ENCODE peak calls at places on chromosomes 16 and 17, in four cellular contexts. Z is stomach, T is kidney epithelial cell, A is cardiac muscle cell. J is an unnamed sample.

GRCh38 chr16:30369091-30369937 is 980 bp downstream of the TBC1D10B start:
- DNase-seq in T (no peak), Z (no peak), A (no peak), J (no peak)

GRCh38 chr16:22335668-22336246 is 38.5 kb downstream of the POLR3E start:
- DNase-seq in A (no peak), Z (no peak), T (no peak), J (no peak)

GRCh38 chr17:29069526-29070041 is 26.6 kb downstream of the PIPOX start:
- DNase-seq in A (peak), Z (no peak), T (no peak), J (no peak)

GRCh38 chr16:84088695-84089395 is 27.9 kb downstream of the MBTPS1 start:
- DNase-seq in A (no peak), Z (peak), T (no peak), J (peak)

GRCh38 chr17:80803451-80804428 is 187.9 kb upstream of the CHMP6 start:
- DNase-seq in Z (no peak), T (no peak), A (no peak), J (no peak)

GRCh38 chr16:88406096-88407041 is 23.6 kb downstream of the ZNF469 start:
- DNase-seq in T (no peak), A (no peak), Z (no peak), J (no peak)

GRCh38 chr17:79658811-79659207 is 48.0 kb upstream of the RBFOX3 start:
- DNase-seq in A (peak), T (no peak), Z (no peak), J (peak)

GRCh38 chr17:55883112-55883511 is 132.3 kb downstream of the PCTP start:
- DNase-seq in T (no peak), Z (no peak), A (no peak), J (peak)

GRCh38 chr16:642189-643049 is 791 bp downstream of the MCRIP2 start:
- DNase-seq in T (no peak), A (peak), Z (peak), J (peak)

GRCh38 chr16:55892821-55893220 is 17.6 kb upstream of the CES5A start:
- DNase-seq in A (no peak), T (no peak), Z (no peak), J (no peak)

GRCh38 chr16:15690296-15690695 is 40.3 kb downstream of the NDE1 start:
- DNase-seq in A (no peak), T (no peak), Z (no peak), J (no peak)

GRCh38 chr17:1810450-1811103 is 19.1 kb downstream of the SMYD4 start:
- DNase-seq in Z (no peak), T (no peak), A (no peak), J (no peak)

GRCh38 chr16:23269248-23270091 is 32.6 kb upstream of the SCNN1B start:
- DNase-seq in T (no peak), A (no peak), Z (no peak), J (no peak)

GRCh38 chr16:13866073-13866472 is 53.9 kb upstream of the ERCC4 start:
- DNase-seq in Z (peak), T (peak), A (peak), J (peak)

GRCh38 chr17:8807070-8807550 is 7.9 kb upstream of the MFSD6L start:
- DNase-seq in T (no peak), A (no peak), Z (no peak), J (no peak)

GRCh38 chr17:55641559-55642160 is 81.0 kb downstream of the TMEM100 start:
- DNase-seq in T (peak), Z (peak), A (peak), J (peak)

GRCh38 chr16:49593423-49594040 is 219.9 kb downstream of the C16orf78 start:
- DNase-seq in A (no peak), T (no peak), Z (peak), J (no peak)

GRCh38 chr16:67880584-67880983 is 4.1 kb upstream of the NRN1L start:
- DNase-seq in Z (no peak), A (no peak), T (no peak), J (no peak)

GRCh38 chr17:48547839-48548686 is 3.2 kb upstream of the HOXB2 start:
- DNase-seq in Z (no peak), T (no peak), A (peak), J (no peak)

GRCh38 chr17:48550313-48551205 is 5.7 kb upstream of the HOXB2 start:
- DNase-seq in A (no peak), T (no peak), Z (no peak), J (no peak)

GRCh38 chr17:48546924-48547838 is 2.3 kb upstream of the HOXB2 start:
- DNase-seq in A (peak), T (no peak), Z (no peak), J (no peak)

GRCh38 chr17:48549909-48550308 is 5.0 kb upstream of the HOXB2 start:
- DNase-seq in A (no peak), Z (no peak), T (no peak), J (no peak)

GRCh38 chr17:48548687-48549621 is 4.0 kb upstream of the HOXB2 start:
- DNase-seq in Z (no peak), A (no peak), T (no peak), J (no peak)
- H3K4me3 ChIP-seq in Z (no peak), A (peak), T (no peak), J (no peak)

DNA sequence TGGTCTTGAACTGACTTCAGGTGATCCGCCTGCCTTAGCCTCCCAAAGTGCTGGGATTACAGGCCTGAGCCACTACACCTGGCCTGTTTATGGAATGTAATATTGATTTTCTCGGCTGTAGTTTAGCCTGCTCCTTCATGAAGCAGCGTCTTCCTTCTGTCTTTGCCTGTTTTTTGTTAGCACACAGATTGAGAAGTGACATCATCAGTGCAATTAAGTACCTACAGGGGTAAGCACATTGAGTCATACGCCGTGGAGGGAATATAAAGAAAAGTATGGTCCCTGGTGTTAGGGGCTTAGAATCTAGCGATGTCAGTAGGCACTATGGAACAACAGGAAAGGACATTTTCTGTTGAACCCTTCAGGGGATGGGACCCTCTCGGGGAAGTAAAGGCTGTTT is 48.7 kb upstream of the SEC14L1 start:
- DNase-seq in Z (no peak), A (no peak), T (no peak), J (no peak)
- H3K4me3 ChIP-seq in Z (no peak), A (no peak), T (no peak), J (no peak)

GRCh38 chr17:48912476-48912875 is 4.3 kb downstream of the UBE2Z start:
- DNase-seq in A (no peak), T (no peak), Z (no peak), J (no peak)

GRCh38 chr17:48908853-48909394 is 717 bp downstream of the UBE2Z start:
- DNase-seq in T (peak), Z (peak), A (peak), J (peak)

GRCh38 chr17:48909796-48910195 is 1.6 kb downstream of the UBE2Z start:
- DNase-seq in T (no peak), Z (no peak), A (no peak), J (no peak)

GRCh38 chr17:48908047-48908843 is at the start of gene UBE2Z:
- DNase-seq in A (peak), Z (peak), T (peak), J (peak)

DNA sequence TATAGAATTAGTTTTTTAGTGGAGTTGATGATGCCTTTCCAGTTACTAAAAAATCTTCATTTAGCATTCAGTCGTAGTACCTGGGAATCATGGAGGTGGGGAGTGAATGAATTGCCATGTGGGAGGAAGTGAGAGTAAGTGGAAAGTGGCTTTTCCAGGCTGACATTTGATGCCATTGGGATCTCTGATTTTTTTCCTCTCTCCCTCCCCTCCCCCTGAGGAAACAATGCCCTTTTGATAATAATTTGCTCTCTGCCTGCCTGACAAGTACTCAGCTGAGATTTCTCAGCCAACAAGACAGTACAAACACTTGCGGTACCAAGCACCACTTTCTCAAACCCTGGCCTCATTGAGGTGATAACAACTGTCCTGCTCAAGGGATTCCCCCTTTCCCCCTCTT is 2.2 kb downstream of the UBE2Z start:
- DNase-seq in T (no peak), A (peak), Z (no peak), J (no peak)
- H3K4me3 ChIP-seq in T (no peak), A (no peak), Z (no peak), J (no peak)

GRCh38 chr16:82263456-82264159 is 93.6 kb upstream of the MPHOSPH6 start:
- DNase-seq in A (peak), Z (peak), T (peak), J (peak)
- H3K4me3 ChIP-seq in A (no peak), Z (no peak), T (no peak), J (no peak)

GRCh38 chr17:75238020-75238580 is 23.3 kb downstream of the GGA3 start:
- DNase-seq in T (no peak), Z (no peak), A (no peak), J (no peak)
- H3K4me3 ChIP-seq in T (no peak), Z (no peak), A (no peak), J (no peak)

DNA sequence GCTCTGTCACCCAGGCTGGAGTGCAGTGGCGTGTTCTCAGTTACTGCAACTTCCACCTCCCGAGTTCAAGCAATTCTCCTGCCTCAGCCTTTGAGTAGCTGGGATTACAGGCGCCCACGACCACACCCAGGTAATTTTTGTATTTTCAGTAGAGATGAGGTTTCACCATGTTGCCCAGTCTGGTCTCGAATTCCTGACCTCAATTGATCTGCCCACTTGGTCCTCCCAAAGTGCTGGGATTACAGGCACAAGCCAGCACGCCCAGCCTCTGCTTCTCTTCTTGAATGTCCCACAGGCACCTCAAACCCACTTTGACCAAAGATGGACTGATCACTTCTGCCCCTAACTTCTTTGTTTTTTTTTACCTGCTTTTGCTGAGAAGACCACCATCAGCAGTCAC is 4.6 kb upstream of the ARL5C start:
- DNase-seq in T (no peak), A (no peak), Z (no peak), J (no peak)
- H3K4me3 ChIP-seq in T (no peak), A (no peak), Z (no peak), J (no peak)

DNA sequence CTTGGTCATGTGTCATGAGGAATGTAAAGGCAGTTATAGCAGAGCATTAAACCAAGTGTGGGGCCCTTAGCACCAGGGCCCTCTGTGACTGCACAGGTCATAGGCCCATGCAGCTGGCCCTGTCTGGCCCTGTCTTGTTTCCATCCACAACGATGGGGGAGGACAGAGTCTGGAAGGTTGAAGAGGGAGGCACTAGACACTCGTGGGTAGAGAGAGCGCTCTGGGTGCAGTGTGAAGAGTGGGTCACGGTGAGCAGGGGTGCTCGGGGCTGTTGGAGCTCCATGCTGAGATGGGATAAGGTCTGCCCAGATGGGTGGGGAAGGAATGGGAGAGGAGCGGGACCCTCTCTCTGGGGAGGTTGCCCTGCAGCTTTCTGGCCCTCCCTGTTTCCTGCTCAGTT is 12.8 kb upstream of the KSR1 start:
- DNase-seq in A (no peak), Z (no peak), T (no peak), J (no peak)
- H3K4me3 ChIP-seq in A (no peak), Z (no peak), T (no peak), J (no peak)

DNA sequence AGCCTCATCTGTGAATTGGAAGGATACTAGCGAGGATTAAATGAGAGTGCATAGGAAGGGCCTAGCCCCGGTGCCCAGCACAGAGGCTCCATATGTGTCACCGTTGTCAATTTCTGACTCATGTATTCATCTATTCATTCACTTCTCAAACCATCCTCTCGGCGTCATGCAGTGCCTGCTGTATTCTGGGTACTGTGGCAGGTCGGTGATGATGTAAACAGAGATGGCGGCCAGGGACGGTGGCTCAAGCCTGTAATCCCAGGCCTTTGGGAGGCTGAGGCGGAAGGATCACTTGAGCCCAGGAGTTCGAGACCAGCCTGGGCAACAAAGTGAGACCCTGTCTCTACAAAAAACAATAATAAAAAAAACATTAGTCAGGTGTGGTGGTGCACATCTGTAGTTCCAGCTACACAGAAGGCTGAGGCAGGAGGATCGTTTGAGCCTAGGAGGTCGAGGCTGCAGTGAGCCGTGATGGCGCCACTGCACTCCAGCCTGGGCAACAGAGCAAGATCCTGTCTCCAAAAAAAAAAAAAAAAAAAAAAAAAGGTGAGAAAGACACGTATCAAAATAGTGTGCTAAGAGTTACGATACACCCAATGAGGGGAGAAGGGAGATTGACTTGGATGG is 4.3 kb upstream of the PPP1R1B start:
- DNase-seq in Z (no peak), T (no peak), A (no peak), J (no peak)
- H3K4me3 ChIP-seq in Z (no peak), T (no peak), A (no peak), J (peak)

DNA sequence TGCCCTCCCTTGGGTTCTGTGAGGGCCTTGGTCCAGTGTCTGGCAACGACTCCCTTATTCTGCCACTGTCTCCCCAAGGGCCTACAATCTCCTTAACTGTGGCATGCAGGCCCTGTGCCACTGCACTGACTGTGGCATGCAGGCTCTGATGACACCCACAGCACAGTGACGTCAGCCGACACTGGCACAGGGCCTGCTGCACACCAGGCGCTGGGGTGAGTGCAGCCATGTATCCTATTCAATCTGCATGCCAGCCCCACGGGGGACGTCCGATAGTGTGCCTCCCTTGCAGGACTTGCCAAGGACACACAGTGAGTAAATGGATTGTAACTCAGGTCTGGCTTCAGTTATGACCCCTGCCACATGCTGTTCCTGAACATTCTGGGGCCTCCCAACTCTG is 39.8 kb upstream of the RASD1 start:
- DNase-seq in A (no peak), Z (peak), T (no peak), J (peak)
- H3K4me3 ChIP-seq in A (no peak), Z (no peak), T (no peak), J (no peak)